ENCODE peak calls at places on chromosomes 7 and 10, in four cellular contexts. S is stimulated activated CD8-positive, alpha-beta memory T cell treated with anti-CD3 and anti-CD28 coated beads, Interleukin-4, amount 100 ng/mL, for 48 hours; W is HTR-8/SVneo; Y is HuH-7. C is an unnamed sample.

GRCh38 chr7:101121996-101122932 is 4.6 kb upstream of the SERPINE1 start:
- DNase-seq in W (no peak), Y (peak), S (no peak), C (peak)

GRCh38 chr7:155441856-155442255 is 16.1 kb upstream of the EN2 start:
- DNase-seq in W (no peak), Y (no peak), S (no peak), C (no peak)

GRCh38 chr10:18860591-18861205 is 187.9 kb upstream of the MALRD1 start:
- DNase-seq in W (no peak), S (no peak), Y (no peak), C (no peak)

GRCh38 chr10:79051766-79052165 is 17.0 kb upstream of the ZMIZ1 start:
- DNase-seq in W (no peak), Y (no peak), S (no peak), C (no peak)

GRCh38 chr7:45582136-45582742 is 8.1 kb downstream of the ADCY1 start:
- DNase-seq in W (no peak), Y (no peak), S (no peak), C (no peak)

GRCh38 chr10:101303087-101303753 is 50.7 kb upstream of the BTRC start:
- DNase-seq in S (no peak), Y (no peak), W (no peak), C (no peak)

GRCh38 chr10:108789911-108790310 is 1133.4 kb downstream of the XPNPEP1 start:
- DNase-seq in S (no peak), Y (no peak), W (no peak), C (no peak)

GRCh38 chr7:64516451-64516850 is 46.4 kb downstream of the ZNF680 start:
- DNase-seq in S (no peak), Y (no peak), W (no peak), C (no peak)

GRCh38 chr10:87503892-87504291 is 801 bp upstream of the MINPP1 start:
- DNase-seq in S (no peak), W (no peak), Y (no peak), C (no peak)

GRCh38 chr7:29989257-29989995 is at the start of gene SCRN1:
- DNase-seq in W (peak), Y (peak), S (peak), C (no peak)

GRCh38 chr7:95473276-95473985 is 12.3 kb upstream of the ASB4 start:
- DNase-seq in S (no peak), W (no peak), Y (no peak), C (no peak)

GRCh38 chr10:64275774-64276173 is 754.6 kb downstream of the REEP3 start:
- DNase-seq in S (no peak), Y (no peak), W (no peak), C (no peak)

GRCh38 chr7:76108540-76109233 is 60.8 kb downstream of the MDH2 start:
- DNase-seq in W (no peak), Y (peak), S (no peak), C (peak)

GRCh38 chr7:108947521-108947920 is 377.8 kb downstream of the DNAJB9 start:
- DNase-seq in W (no peak), S (no peak), Y (no peak), C (no peak)

GRCh38 chr7:100159099-100159623 is 638 bp upstream of the TRAPPC14 start:
- DNase-seq in Y (no peak), W (no peak), S (no peak), C (no peak)

GRCh38 chr7:67636363-67637355 is 640.0 kb downstream of the TYW1 start:
- DNase-seq in W (no peak), S (no peak), Y (peak), C (no peak)

GRCh38 chr10:46287846-46288480 is 1.2 kb downstream of the ANTXRL start:
- DNase-seq in S (no peak), W (no peak), Y (no peak), C (no peak)

GRCh38 chr10:33453081-33453850 is 118.8 kb upstream of the NRP1 start:
- DNase-seq in Y (no peak), S (no peak), W (no peak), C (no peak)

GRCh38 chr7:20064974-20065862 is 152.0 kb downstream of the MACC1 start:
- DNase-seq in S (no peak), Y (no peak), W (no peak), C (peak)

GRCh38 chr10:62655337-62655994 is 149.1 kb upstream of the ADO start:
- DNase-seq in Y (no peak), S (peak), W (no peak), C (no peak)

GRCh38 chr7:94394399-94395140 is at the start of gene COL1A2:
- DNase-seq in S (no peak), W (no peak), Y (no peak), C (no peak)

GRCh38 chr10:64881257-64881656 is 1360.1 kb downstream of the REEP3 start:
- DNase-seq in Y (no peak), W (no peak), S (no peak), C (no peak)

GRCh38 chr10:96703358-96703757 is 17.0 kb downstream of the PIK3AP1 start:
- DNase-seq in W (no peak), Y (no peak), S (no peak), C (no peak)

GRCh38 chr10:92242910-92243671 is 47.8 kb downstream of the CPEB3 start:
- DNase-seq in W (peak), Y (peak), S (peak), C (peak)

GRCh38 chr10:95181731-95182130 is 12.3 kb upstream of the ACSM6 start:
- DNase-seq in S (no peak), Y (no peak), W (no peak), C (no peak)

GRCh38 chr7:75711634-75712494 is 26.9 kb downstream of the HIP1 start:
- DNase-seq in W (no peak), Y (no peak), S (no peak), C (no peak)

GRCh38 chr7:74043523-74043951 is 15.6 kb downstream of the ELN start:
- DNase-seq in W (no peak), S (no peak), Y (no peak), C (no peak)

GRCh38 chr10:79350407-79351154 is 3.3 kb downstream of the PPIF start:
- DNase-seq in Y (no peak), W (no peak), S (no peak), C (no peak)

GRCh38 chr10:102702742-102703141 is 11.5 kb downstream of the ARL3 start:
- DNase-seq in Y (no peak), S (no peak), W (no peak), C (no peak)

GRCh38 chr7:23093546-23093945 is 12.0 kb upstream of the KLHL7 start:
- DNase-seq in W (no peak), S (no peak), Y (no peak), C (no peak)

GRCh38 chr7:130489140-130489967 is 2.5 kb upstream of the MEST start:
- DNase-seq in W (peak), Y (no peak), S (no peak), C (no peak)

GRCh38 chr7:20165146-20165510 is 52.1 kb downstream of the MACC1 start:
- DNase-seq in S (no peak), Y (no peak), W (no peak), C (no peak)

GRCh38 chr7:135920478-135920877 is 56.7 kb downstream of the MTPN start:
- DNase-seq in W (no peak), S (no peak), Y (no peak), C (no peak)

GRCh38 chr7:117041822-117042221 is 88.5 kb downstream of the ST7 start:
- DNase-seq in W (no peak), Y (no peak), S (no peak), C (no peak)

GRCh38 chr10:21355591-21356011 is 169.9 kb downstream of the SKIDA1 start:
- DNase-seq in S (no peak), Y (no peak), W (no peak), C (no peak)